ENCODE peak calls at places on chromosomes 12 and 14, in four cellular contexts. M is IMR-90, V is H1, L is mesendoderm. W is an unnamed sample.

GRCh38 chr14:102481371-102481770 is 28.2 kb downstream of the ANKRD9 start:
- DNase-seq in V (no peak), L (no peak), M (no peak), W (no peak)

GRCh38 chr14:70641548-70642312 is at the start of gene TTC9:
- DNase-seq in M (no peak), L (no peak), V (peak; percentile 75), W (no peak)

GRCh38 chr12:20646239-20646827 is 48.8 kb upstream of the SLCO1C1 start:
- DNase-seq in V (no peak), M (peak; percentile 60), L (peak; percentile 36), W (peak; percentile 42)

GRCh38 chr12:57888407-57889157 is 42.1 kb upstream of the CTDSP2 start:
- DNase-seq in V (no peak), M (peak; percentile 76), L (peak; percentile 75), W (no peak)

GRCh38 chr12:3249081-3249800 is 172.1 kb downstream of the TSPAN9 start:
- DNase-seq in L (peak; percentile 44), M (no peak), V (no peak), W (no peak)

GRCh38 chr12:104952816-104953215 is 5.3 kb downstream of the SLC41A2 start:
- DNase-seq in L (no peak), V (no peak), M (no peak), W (peak; percentile 49)

GRCh38 chr12:130849561-130850417 is 10.7 kb upstream of the STX2 start:
- DNase-seq in M (no peak), V (no peak), L (peak; percentile 92), W (no peak)

GRCh38 chr14:101250336-101250947 is 310.9 kb upstream of the DIO3 start:
- DNase-seq in V (peak; percentile 26), L (no peak), M (no peak), W (no peak)

GRCh38 chr12:103680591-103681065 is 93.6 kb downstream of the STAB2 start:
- DNase-seq in V (no peak), L (peak; percentile 93), M (peak; percentile 4), W (no peak)

GRCh38 chr14:61493239-61493638 is 171.9 kb downstream of the PRKCH start:
- DNase-seq in V (no peak), M (peak; percentile 94), L (peak; percentile 84), W (peak; percentile 76)

GRCh38 chr14:79254069-79254775 is 957.1 kb downstream of the DIO2 start:
- DNase-seq in M (peak; percentile 66), L (peak; percentile 78), V (no peak), W (peak; percentile 63)

GRCh38 chr12:11877869-11878780 is 192.6 kb upstream of the BCL2L14 start:
- DNase-seq in L (peak; percentile 65), V (no peak), M (peak; percentile 80), W (no peak)

GRCh38 chr12:11879306-11879705 is 191.4 kb upstream of the BCL2L14 start:
- DNase-seq in V (no peak), L (no peak), M (peak; percentile 69), W (no peak)

GRCh38 chr12:11875414-11875935 is 195.3 kb upstream of the BCL2L14 start:
- DNase-seq in L (peak; percentile 65), M (no peak), V (no peak), W (no peak)

GRCh38 chr12:11877102-11877826 is 193.5 kb upstream of the BCL2L14 start:
- DNase-seq in L (no peak), M (no peak), V (no peak), W (no peak)

GRCh38 chr12:11876301-11876700 is 194.4 kb upstream of the BCL2L14 start:
- DNase-seq in L (no peak), V (no peak), M (no peak), W (no peak)
- H3K27ac ChIP-seq in L (no peak overlapping the region), V (no peak overlapping the region), M (no peak overlapping the region), W (no peak overlapping the region)

GRCh38 chr12:125113263-125113662 is 48.0 kb downstream of the AACS start:
- DNase-seq in V (no peak), M (no peak), L (no peak), W (no peak)

GRCh38 chr12:125114365-125115141 is 49.3 kb downstream of the AACS start:
- DNase-seq in V (no peak), L (no peak), M (no peak), W (no peak)

GRCh38 chr12:125113800-125114199 is 48.6 kb downstream of the AACS start:
- DNase-seq in V (no peak), L (no peak), M (no peak), W (no peak)

GRCh38 chr12:125110641-125111360 is 45.6 kb downstream of the AACS start:
- DNase-seq in V (no peak), L (no peak), M (peak; percentile 74), W (no peak)

GRCh38 chr12:125111403-125111802 is 46.2 kb downstream of the AACS start:
- DNase-seq in L (no peak), M (peak; percentile 14), V (no peak), W (no peak)
- H3K4ac ChIP-seq in L (no peak overlapping the region), M (no peak overlapping the region), V (no peak overlapping the region), W (no peak overlapping the region)

DNA sequence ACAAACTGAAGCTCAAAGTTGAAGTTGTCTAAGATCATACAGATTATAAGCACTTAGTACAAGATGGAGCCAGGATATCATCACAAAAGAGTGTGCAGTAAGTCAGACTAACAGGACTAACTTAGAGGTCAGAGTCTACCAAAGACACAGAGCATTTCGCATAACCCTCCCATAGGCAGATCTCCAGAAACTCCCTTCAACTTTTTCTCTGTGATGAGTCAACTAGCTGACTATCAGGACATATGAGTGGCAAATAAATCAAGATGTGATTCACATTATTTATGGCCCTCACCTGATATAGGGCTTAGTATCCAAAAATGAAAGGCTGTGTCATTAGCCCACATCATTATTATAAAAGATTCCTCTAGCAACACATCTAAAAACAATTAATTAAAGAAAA is 484.6 kb downstream of the GALC start:
- DNase-seq in V (no peak), M (no peak), L (no peak), W (no peak)
- H3K4me1 ChIP-seq in V (no peaks in the 10 kb centered on the region), M (no peaks in the 10 kb centered on the region), L (no peaks in the 10 kb centered on the region), W (no peaks in the 10 kb centered on the region)

GRCh38 chr14:23537351-23538048 is 14.1 kb downstream of the ZFHX2 start:
- DNase-seq in L (peak; percentile 92), M (peak; percentile 30), V (peak; percentile 77), W (no peak)

GRCh38 chr14:23539867-23540469 is 11.6 kb downstream of the ZFHX2 start:
- DNase-seq in M (no peak), L (no peak), V (no peak), W (no peak)

GRCh38 chr14:23539209-23539866 is 12.2 kb downstream of the ZFHX2 start:
- DNase-seq in M (peak; percentile 28), L (peak; percentile 92), V (peak; percentile 79), W (no peak)

GRCh38 chr14:23538049-23538718 is 13.4 kb downstream of the ZFHX2 start:
- DNase-seq in M (no peak), L (peak; percentile 49), V (no peak), W (no peak)

GRCh38 chr14:23538785-23539184 is 12.8 kb downstream of the ZFHX2 start:
- DNase-seq in M (peak; percentile 31), V (peak; percentile 65), L (peak; percentile 83), W (no peak)
- H3K27ac ChIP-seq in M (no peak overlapping the region), V (peak overlapping the region; percentile 97), L (peak overlapping the region; percentile 84), W (no peak overlapping the region)

DNA sequence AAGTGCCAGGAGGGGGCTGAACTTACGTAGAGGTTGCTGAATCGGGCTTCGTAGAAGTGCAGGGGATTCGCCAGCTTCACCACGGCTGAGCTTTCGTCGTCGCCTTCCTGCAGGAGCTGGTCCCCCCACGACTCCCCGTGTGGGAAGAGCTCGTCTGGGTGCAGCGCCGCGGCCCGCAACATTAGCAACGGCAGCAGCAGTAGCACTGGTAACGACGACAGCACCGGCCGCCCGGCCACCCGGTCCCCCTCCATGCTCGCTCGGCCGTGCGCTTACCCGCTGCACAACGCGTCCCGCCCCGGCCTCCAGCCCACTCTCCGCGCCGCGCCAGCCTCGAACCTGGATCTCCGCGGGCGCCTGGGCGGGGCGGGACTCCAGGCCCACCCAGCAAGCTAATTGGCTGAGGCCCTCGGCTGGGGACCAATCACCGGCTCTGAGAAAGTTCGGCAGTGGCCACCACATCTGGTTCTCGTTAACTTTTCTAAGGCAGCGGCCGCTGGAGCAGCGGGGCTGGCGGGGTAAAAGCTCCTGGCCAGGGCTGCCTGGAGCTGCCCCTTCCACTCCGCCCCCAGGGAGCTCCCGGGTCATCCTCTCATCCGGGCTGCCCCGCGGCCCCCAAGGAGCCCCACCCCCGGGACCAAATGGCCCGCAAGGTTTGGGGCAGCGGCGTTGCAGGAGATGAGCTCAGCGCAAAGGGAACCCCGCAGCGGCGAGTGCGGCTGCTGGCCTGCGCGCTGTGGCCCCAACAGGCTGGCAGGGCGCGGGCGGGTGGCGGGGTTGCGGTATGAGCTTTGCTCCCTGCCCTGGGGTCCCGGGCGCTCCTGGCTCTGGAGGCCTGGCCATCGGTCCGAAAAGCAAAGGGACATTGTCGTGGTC is at the start of gene NID2:
- DNase-seq in L (peak; percentile 91), V (peak; percentile 92), M (peak; percentile 95), W (peak; percentile 71)
- H3K4ac ChIP-seq in L (no peak within 1 kb of the TSS), V (no peak within 1 kb of the TSS), M (peak within 1 kb of the TSS; percentile 99), W (no peak within 1 kb of the TSS)

GRCh38 chr12:11486623-11487444 is 91.5 kb upstream of the PRB2 start:
- DNase-seq in V (peak; percentile 74), L (peak; percentile 76), M (peak; percentile 88), W (peak; percentile 83)
- H3K4me1 ChIP-seq in V (no peaks in the 10 kb centered on the region), L (no peaks in the 10 kb centered on the region), M (no peaks in the 10 kb centered on the region), W (no peaks in the 10 kb centered on the region)

DNA sequence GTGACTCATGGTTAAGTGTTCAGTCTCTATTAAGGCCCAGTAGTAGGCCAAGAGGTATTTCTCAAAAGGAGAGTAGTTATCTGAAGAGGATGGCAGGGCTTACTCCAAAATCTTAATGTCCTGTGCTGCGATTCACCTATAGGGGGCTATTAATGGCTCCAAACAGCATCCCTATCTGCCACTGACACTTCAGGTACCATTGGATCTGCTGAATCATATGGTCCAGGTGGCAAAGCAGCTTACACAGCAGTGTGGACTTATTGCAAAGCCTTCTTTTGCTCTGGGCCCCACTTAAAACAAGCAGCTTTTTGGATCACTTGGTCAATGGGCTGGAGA is 60.8 kb upstream of the ATP2B1 start:
- DNase-seq in M (no peak), L (no peak), V (no peak), W (no peak)
- H3K27ac ChIP-seq in M (peak overlapping the region; percentile 37), L (no peak overlapping the region), V (no peak overlapping the region), W (no peak overlapping the region)

DNA sequence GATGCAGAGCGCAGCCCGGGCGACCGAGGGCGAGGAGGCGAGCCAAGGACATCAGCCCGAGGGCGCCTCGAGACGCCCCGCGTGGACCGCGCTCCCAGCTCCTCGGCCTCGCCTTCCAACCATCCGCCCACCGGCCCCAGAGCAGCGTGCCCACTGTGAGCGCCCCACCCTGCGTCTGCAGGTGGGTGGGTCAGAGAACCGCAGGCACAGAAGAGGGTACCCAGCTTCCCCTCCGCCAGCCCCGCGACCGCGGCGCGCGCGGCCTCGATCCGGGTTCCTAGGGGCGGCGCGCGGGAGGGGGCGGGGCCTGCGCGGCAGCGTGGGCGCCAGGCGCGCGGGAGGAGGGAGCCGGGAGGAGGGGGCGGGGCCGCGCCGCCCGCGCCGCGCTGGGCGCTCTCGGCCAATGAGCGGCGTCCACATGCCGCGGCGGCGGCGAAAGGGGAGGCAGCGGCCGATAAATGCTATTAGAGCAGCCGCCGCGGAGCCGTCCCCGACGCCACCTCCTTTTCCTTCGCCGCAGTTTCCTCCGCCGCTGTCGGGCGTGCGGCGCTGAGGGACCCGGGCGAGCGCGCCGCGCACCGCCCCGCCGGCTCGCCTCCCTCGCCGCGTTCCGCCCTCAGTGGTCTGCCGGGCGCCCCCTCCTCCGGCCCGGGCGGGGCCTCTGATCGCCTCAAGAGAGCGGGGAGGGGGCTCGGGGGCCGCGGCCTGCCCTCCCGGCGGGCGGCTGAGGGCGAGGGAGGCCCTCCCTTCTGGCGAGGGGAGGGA is at the start of gene ATP2A2:
- DNase-seq in V (peak; percentile 82), M (peak; percentile 85), L (peak; percentile 90), W (peak; percentile 94)
- H3K4ac ChIP-seq in V (peak within 1 kb of the TSS; percentile 100), M (peak within 1 kb of the TSS; percentile 99), L (peak within 1 kb of the TSS; percentile 88), W (peak within 1 kb of the TSS; percentile 91)